ENCODE peak calls at places on chromosomes 3 and 15, in four cellular contexts. One of them, this sample, is unnamed.

GRCh38 chr3:141939759-141940158 is 63.3 kb downstream of the ATP1B3 start:
- DNase-seq in activated B cell treated with CpG ODN at 0.5 μM for 24 hours: no peak
- DNase-seq in endothelial cell: no peak
- DNase-seq in mucosa of descending colon: no peak
- DNase-seq in this sample: no peak

GRCh38 chr3:177516130-177517011 is 319.1 kb upstream of the TBL1XR1 start:
- DNase-seq in endothelial cell: no peak
- DNase-seq in mucosa of descending colon: no peak
- DNase-seq in activated B cell treated with CpG ODN at 0.5 μM for 24 hours: no peak
- DNase-seq in this sample: peak

GRCh38 chr3:197317250-197317963 is 19.0 kb upstream of the DLG1 start:
- DNase-seq in mucosa of descending colon: no peak
- DNase-seq in endothelial cell: no peak
- DNase-seq in activated B cell treated with CpG ODN at 0.5 μM for 24 hours: no peak
- DNase-seq in this sample: no peak

GRCh38 chr3:47002490-47003410 is 23.3 kb downstream of the NBEAL2 start:
- DNase-seq in mucosa of descending colon: no peak
- DNase-seq in activated B cell treated with CpG ODN at 0.5 μM for 24 hours: no peak
- DNase-seq in endothelial cell: no peak
- DNase-seq in this sample: no peak

GRCh38 chr3:150080058-150080730 is 109.5 kb upstream of the PFN2 start:
- DNase-seq in endothelial cell: no peak
- DNase-seq in activated B cell treated with CpG ODN at 0.5 μM for 24 hours: no peak
- DNase-seq in mucosa of descending colon: no peak
- DNase-seq in this sample: no peak

GRCh38 chr15:25501828-25502446 is 63.1 kb upstream of the UBE3A start:
- DNase-seq in activated B cell treated with CpG ODN at 0.5 μM for 24 hours: no peak
- DNase-seq in mucosa of descending colon: no peak
- DNase-seq in endothelial cell: peak
- DNase-seq in this sample: no peak

GRCh38 chr15:26887926-26888666 is 21.2 kb downstream of the GABRA5 start:
- DNase-seq in mucosa of descending colon: no peak
- DNase-seq in activated B cell treated with CpG ODN at 0.5 μM for 24 hours: no peak
- DNase-seq in endothelial cell: no peak
- DNase-seq in this sample: no peak

GRCh38 chr3:160106905-160107861 is 118.0 kb upstream of the C3orf80 start:
- DNase-seq in mucosa of descending colon: peak
- DNase-seq in activated B cell treated with CpG ODN at 0.5 μM for 24 hours: no peak
- DNase-seq in endothelial cell: no peak
- DNase-seq in this sample: no peak

GRCh38 chr15:79989682-79990081 is 18.7 kb upstream of the BCL2A1 start:
- DNase-seq in endothelial cell: no peak
- DNase-seq in activated B cell treated with CpG ODN at 0.5 μM for 24 hours: no peak
- DNase-seq in mucosa of descending colon: no peak
- DNase-seq in this sample: no peak

GRCh38 chr3:182370949-182371348 is 422.4 kb upstream of the ATP11B start:
- DNase-seq in activated B cell treated with CpG ODN at 0.5 μM for 24 hours: no peak
- DNase-seq in mucosa of descending colon: no peak
- DNase-seq in endothelial cell: no peak
- DNase-seq in this sample: no peak

GRCh38 chr3:124498891-124499290 is 231.4 kb upstream of the UMPS start:
- DNase-seq in activated B cell treated with CpG ODN at 0.5 μM for 24 hours: no peak
- DNase-seq in mucosa of descending colon: no peak
- DNase-seq in endothelial cell: no peak
- DNase-seq in this sample: no peak

GRCh38 chr3:115194461-115194860 is 47.4 kb upstream of the ZBTB20 start:
- DNase-seq in endothelial cell: no peak
- DNase-seq in activated B cell treated with CpG ODN at 0.5 μM for 24 hours: no peak
- DNase-seq in mucosa of descending colon: no peak
- DNase-seq in this sample: no peak

DNA sequence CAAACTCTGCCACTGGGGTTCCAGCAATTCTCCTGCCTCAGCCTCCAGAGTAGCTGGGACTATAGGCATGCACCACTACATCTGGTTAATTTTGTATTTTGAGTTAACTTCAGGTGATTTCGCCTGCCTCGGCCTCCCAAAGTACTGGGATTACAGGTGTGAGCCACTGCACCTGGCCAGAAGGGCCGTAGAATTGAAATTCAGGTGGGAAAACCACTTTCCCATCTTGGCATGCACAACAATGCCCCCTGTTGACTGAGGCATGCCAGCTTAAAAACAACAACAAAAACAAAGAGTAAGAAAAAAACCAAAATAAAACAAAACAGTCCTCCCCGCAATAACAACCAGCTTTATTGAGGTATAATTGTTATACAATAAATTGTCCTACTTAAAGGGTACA is 32.6 kb upstream of the RAB11A start:
- DNase-seq in mucosa of descending colon: no peak
- DNase-seq in activated B cell treated with CpG ODN at 0.5 μM for 24 hours: no peak
- DNase-seq in endothelial cell: no peak
- DNase-seq in this sample: no peak
- TF ChIP-seq CTCF in mucosa of descending colon: no peak
- TF ChIP-seq CTCF in activated B cell treated with CpG ODN at 0.5 μM for 24 hours: no peak
- TF ChIP-seq CTCF in endothelial cell: peak
- TF ChIP-seq CTCF in this sample: peak

GRCh38 chr15:85582076-85582718 is 201.8 kb downstream of the AKAP13 start:
- DNase-seq in activated B cell treated with CpG ODN at 0.5 μM for 24 hours: no peak
- DNase-seq in mucosa of descending colon: no peak
- DNase-seq in endothelial cell: no peak
- DNase-seq in this sample: no peak

GRCh38 chr15:85580914-85581313 is 200.5 kb downstream of the AKAP13 start:
- DNase-seq in activated B cell treated with CpG ODN at 0.5 μM for 24 hours: no peak
- DNase-seq in mucosa of descending colon: peak
- DNase-seq in endothelial cell: no peak
- DNase-seq in this sample: no peak

GRCh38 chr15:85581495-85581894 is 201.1 kb downstream of the AKAP13 start:
- DNase-seq in activated B cell treated with CpG ODN at 0.5 μM for 24 hours: no peak
- DNase-seq in endothelial cell: no peak
- DNase-seq in mucosa of descending colon: peak
- DNase-seq in this sample: no peak

GRCh38 chr15:85579011-85579701 is 198.8 kb downstream of the AKAP13 start:
- DNase-seq in endothelial cell: peak
- DNase-seq in activated B cell treated with CpG ODN at 0.5 μM for 24 hours: no peak
- DNase-seq in mucosa of descending colon: no peak
- DNase-seq in this sample: no peak

GRCh38 chr15:85579957-85580694 is 199.7 kb downstream of the AKAP13 start:
- DNase-seq in endothelial cell: no peak
- DNase-seq in mucosa of descending colon: no peak
- DNase-seq in activated B cell treated with CpG ODN at 0.5 μM for 24 hours: no peak
- DNase-seq in this sample: no peak
- TF ChIP-seq CTCF in endothelial cell: no peak
- TF ChIP-seq CTCF in mucosa of descending colon: no peak
- TF ChIP-seq CTCF in activated B cell treated with CpG ODN at 0.5 μM for 24 hours: no peak
- TF ChIP-seq CTCF in this sample: no peak

GRCh38 chr15:45378149-45378912 is at the start of gene GATM:
- DNase-seq in activated B cell treated with CpG ODN at 0.5 μM for 24 hours: peak
- DNase-seq in endothelial cell: peak
- DNase-seq in mucosa of descending colon: peak
- DNase-seq in this sample: peak
- TF ChIP-seq CTCF in activated B cell treated with CpG ODN at 0.5 μM for 24 hours: no peak
- TF ChIP-seq CTCF in endothelial cell: peak
- TF ChIP-seq CTCF in mucosa of descending colon: no peak
- TF ChIP-seq CTCF in this sample: peak

GRCh38 chr3:157769378-157769777 is 266.2 kb upstream of the VEPH1 start:
- DNase-seq in mucosa of descending colon: no peak
- DNase-seq in activated B cell treated with CpG ODN at 0.5 μM for 24 hours: no peak
- DNase-seq in endothelial cell: no peak
- DNase-seq in this sample: no peak

GRCh38 chr3:157763644-157764043 is 260.4 kb upstream of the VEPH1 start:
- DNase-seq in mucosa of descending colon: no peak
- DNase-seq in endothelial cell: no peak
- DNase-seq in activated B cell treated with CpG ODN at 0.5 μM for 24 hours: no peak
- DNase-seq in this sample: no peak

DNA sequence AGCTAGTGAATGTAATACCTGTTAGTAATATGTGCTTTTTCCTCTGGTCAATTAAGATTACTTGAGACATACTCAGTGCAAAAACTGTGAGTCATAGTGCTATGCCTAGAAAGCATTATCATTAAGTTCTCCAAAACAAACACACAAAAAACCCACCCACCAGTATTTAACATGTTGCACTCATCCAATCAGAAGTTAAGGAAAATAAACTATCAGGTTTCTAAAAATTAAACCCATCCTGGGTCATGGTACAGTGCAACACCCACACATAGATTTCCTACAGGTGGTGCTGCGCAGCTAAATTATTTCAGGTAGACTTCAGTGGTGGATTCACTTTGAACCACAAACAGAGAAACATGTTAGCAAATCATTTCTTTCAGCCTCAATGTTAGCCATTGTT is 264.4 kb upstream of the VEPH1 start:
- DNase-seq in mucosa of descending colon: no peak
- DNase-seq in activated B cell treated with CpG ODN at 0.5 μM for 24 hours: no peak
- DNase-seq in endothelial cell: no peak
- DNase-seq in this sample: no peak
- TF ChIP-seq CTCF in mucosa of descending colon: no peak
- TF ChIP-seq CTCF in activated B cell treated with CpG ODN at 0.5 μM for 24 hours: no peak
- TF ChIP-seq CTCF in endothelial cell: no peak
- TF ChIP-seq CTCF in this sample: no peak

GRCh38 chr3:195807681-195808121 is 4.0 kb downstream of the MUC4 start:
- DNase-seq in endothelial cell: no peak
- DNase-seq in mucosa of descending colon: no peak
- DNase-seq in activated B cell treated with CpG ODN at 0.5 μM for 24 hours: no peak
- DNase-seq in this sample: no peak
- TF ChIP-seq CTCF in endothelial cell: no peak
- TF ChIP-seq CTCF in mucosa of descending colon: no peak
- TF ChIP-seq CTCF in activated B cell treated with CpG ODN at 0.5 μM for 24 hours: no peak
- TF ChIP-seq CTCF in this sample: no peak